ENCODE peak calls at places on chromosomes 13 and 19, in six cellular contexts. O is heart left ventricle, I is esophagus squamous epithelium, E is pancreas, R is PC-3, J is left ventricle myocardium inferior. W is an unnamed sample. For H3K4me1, the result is how much of the 10 kb centered on the place peaks cover.

GRCh38 chr13:107069107-107069776 is 501.3 kb upstream of the ARGLU1 start:
- DNase-seq in O (no peak), I (no peak), E (no peak), R (peak), J (no peak), W (no peak)

GRCh38 chr13:41352935-41353801 is 42.1 kb downstream of the NAA16 start:
- DNase-seq in O (no peak), I (no peak), E (no peak), R (peak), J (no peak), W (no peak)

GRCh38 chr19:2478756-2479555 is 3.0 kb downstream of the GADD45B start:
- DNase-seq in O (peak), I (no peak), E (peak), R (peak), J (peak), W (peak)

GRCh38 chr19:33905937-33906577 is 109.4 kb downstream of the KCTD15 start:
- DNase-seq in O (peak), I (no peak), E (peak), R (peak), J (peak), W (peak)

GRCh38 chr13:48492123-48493075 is 40.5 kb downstream of the RCBTB2 start:
- DNase-seq in O (peak), I (peak), E (no peak), R (no peak), J (peak), W (peak)

GRCh38 chr19:33482486-33482885 is 39.1 kb downstream of the PEPD start:
- DNase-seq in O (no peak), I (no peak), E (no peak), R (no peak), J (no peak), W (no peak)

GRCh38 chr19:33298146-33298911 is 4.0 kb downstream of the CEBPA start:
- DNase-seq in O (peak), I (no peak), E (no peak), R (no peak), J (no peak), W (peak)

GRCh38 chr13:48155850-48156249 is 60.9 kb upstream of the MED4 start:
- DNase-seq in O (no peak), I (no peak), E (no peak), R (peak), J (no peak), W (no peak)

GRCh38 chr13:77537302-77537919 is 1.9 kb downstream of the SCEL start:
- DNase-seq in O (no peak), I (no peak), E (no peak), R (peak), J (no peak), W (no peak)

GRCh38 chr13:99655351-99656091 is 154.2 kb downstream of the TM9SF2 start:
- DNase-seq in O (no peak), I (no peak), E (no peak), R (peak), J (no peak), W (no peak)

GRCh38 chr13:30526612-30527217 is 61.0 kb upstream of the HMGB1 start:
- DNase-seq in O (no peak), I (no peak), E (no peak), R (no peak), J (peak), W (no peak)

GRCh38 chr13:25170554-25171107 is 1.5 kb downstream of the AMER2 start:
- DNase-seq in O (no peak), I (no peak), E (peak), R (no peak), J (no peak), W (no peak)

GRCh38 chr19:56988271-56988670 is 131.5 kb upstream of the USP29 start:
- DNase-seq in O (no peak), I (no peak), E (no peak), R (no peak), J (no peak), W (no peak)

GRCh38 chr13:30869491-30869890 is 36.6 kb upstream of the MEDAG start:
- DNase-seq in O (no peak), I (no peak), E (no peak), R (no peak), J (peak), W (no peak)

GRCh38 chr13:114144606-114145244 is 12.3 kb upstream of the RASA3 start:
- DNase-seq in O (no peak), I (no peak), E (peak), R (no peak), J (no peak), W (no peak)

GRCh38 chr19:58476498-58477015 is 405 bp downstream of the ZNF446 start:
- DNase-seq in O (no peak), I (no peak), E (no peak), R (no peak), J (no peak), W (no peak)

GRCh38 chr19:13260883-13261653 is 110.9 kb downstream of the IER2 start:
- DNase-seq in O (no peak), I (no peak), E (no peak), R (peak), J (no peak), W (no peak)

GRCh38 chr13:36725936-36726335 is 52.1 kb downstream of the SERTM1 start:
- DNase-seq in O (no peak), I (no peak), E (no peak), R (no peak), J (no peak), W (no peak)

GRCh38 chr13:94988654-94989053 is 276.3 kb upstream of the SOX21 start:
- DNase-seq in O (no peak), I (no peak), E (no peak), R (no peak), J (no peak), W (no peak)

GRCh38 chr13:21637296-21637695 is 33.3 kb upstream of the MICU2 start:
- DNase-seq in O (no peak), I (no peak), E (no peak), R (peak), J (no peak), W (peak)

GRCh38 chr19:13764821-13765394 is 586 bp downstream of the MRI1 start:
- DNase-seq in O (no peak), I (no peak), E (peak), R (peak), J (peak), W (peak)

GRCh38 chr13:78121459-78122348 is 203.1 kb upstream of the EDNRB start:
- DNase-seq in O (peak), I (no peak), E (peak), R (peak), J (peak), W (no peak)

GRCh38 chr13:46679369-46680180 is 117.4 kb downstream of the ESD start:
- DNase-seq in O (no peak), I (no peak), E (no peak), R (no peak), J (no peak), W (no peak)
- H3K4me1 ChIP-seq in O (half or more), I (under half), E (under half), R (under half), J (half or more), W (under half)

DNA sequence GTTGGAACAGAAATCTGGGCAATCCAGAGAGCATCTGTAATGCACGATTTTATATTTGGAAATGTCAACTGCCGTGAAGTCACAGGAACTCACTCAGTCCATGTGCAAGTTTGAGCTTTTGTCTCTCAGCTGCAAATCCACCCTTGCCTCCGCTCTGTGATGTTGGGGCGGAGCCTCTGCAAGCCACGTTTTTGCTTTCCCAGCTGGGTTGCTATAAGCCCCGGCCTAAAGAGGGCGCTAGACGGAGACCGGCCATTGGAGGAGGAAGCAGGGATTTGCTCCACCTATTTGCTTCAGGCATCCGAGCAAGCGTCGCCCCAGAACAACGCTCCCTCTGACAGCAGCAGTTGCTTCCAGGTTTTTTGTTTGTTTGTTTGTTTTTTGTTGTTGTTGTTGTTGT is 56.2 kb downstream of the TRPM4 start:
- DNase-seq in O (no peak), I (no peak), E (no peak), R (peak), J (no peak), W (no peak)
- TF ChIP-seq CTCF in O (no peak), I (no peak), E (no peak), R (peak), J (no peak), W (no peak)

DNA sequence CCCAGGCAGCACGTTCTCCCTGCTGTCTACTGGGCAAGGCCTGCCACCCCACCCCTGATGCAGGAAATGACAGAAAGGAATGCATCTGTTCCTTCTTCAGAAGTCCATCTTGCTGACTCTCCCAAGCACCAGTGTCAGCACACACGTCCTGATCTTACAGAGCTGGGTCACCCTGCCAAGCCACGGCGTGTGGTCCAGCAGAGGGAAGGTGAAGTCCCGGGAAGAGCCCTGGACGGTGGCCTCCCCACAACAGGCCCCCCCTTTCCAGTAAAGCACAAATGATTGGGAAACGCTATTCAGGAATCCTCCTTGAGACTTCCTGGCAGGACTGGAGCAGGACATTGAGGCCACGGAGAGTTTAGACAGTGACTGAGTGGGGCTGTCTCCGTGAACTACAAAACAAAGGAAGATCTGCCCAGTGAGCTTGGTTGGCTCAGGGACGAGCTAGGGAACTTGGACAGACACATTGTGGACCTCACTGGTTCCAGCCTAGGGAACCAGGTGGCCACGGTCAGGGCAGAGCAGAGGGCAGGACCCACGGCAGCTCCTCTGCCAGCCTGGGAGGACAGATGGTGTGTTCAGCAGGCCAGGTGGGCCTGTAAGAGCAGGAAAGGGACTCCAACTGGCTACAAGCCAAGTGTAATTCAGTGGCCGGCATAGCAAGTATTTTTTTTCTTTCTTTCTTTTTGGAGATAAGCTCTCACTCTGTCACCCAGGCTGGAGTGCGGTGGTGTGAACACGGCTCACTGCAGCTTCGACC is 41.7 kb downstream of the ELL start:
- DNase-seq in O (peak), I (no peak), E (no peak), R (no peak), J (peak), W (peak)
- H3K4me1 ChIP-seq in O (under half), I (half or more), E (under half), R (under half), J (half or more), W (half or more)

GRCh38 chr13:49690990-49691886 is at the start of gene EBPL:
- DNase-seq in O (peak), I (peak), E (peak), R (peak), J (peak), W (peak)
- TF ChIP-seq CTCF in O (no peak), I (no peak), E (no peak), R (no peak), J (no peak), W (no peak)

GRCh38 chr19:48992571-48993174 is 436 bp downstream of the GYS1 start:
- DNase-seq in O (no peak), I (no peak), E (peak), R (no peak), J (no peak), W (no peak)
- H3K4me1 ChIP-seq in O (under half), I (half or more), E (under half), R (under half), J (half or more), W (under half)

GRCh38 chr13:112198611-112199010 is 131.7 kb downstream of the SOX1 start:
- DNase-seq in O (no peak), I (no peak), E (no peak), R (no peak), J (no peak), W (no peak)
- TF ChIP-seq CTCF in O (no peak), I (no peak), E (no peak), R (no peak), J (no peak), W (no peak)

GRCh38 chr13:27631156-27631555 is 9.5 kb downstream of the POLR1D start:
- DNase-seq in O (no peak), I (no peak), E (no peak), R (no peak), J (no peak), W (no peak)

GRCh38 chr13:27631665-27632064 is 10.0 kb downstream of the POLR1D start:
- DNase-seq in O (no peak), I (no peak), E (no peak), R (no peak), J (no peak), W (no peak)

GRCh38 chr13:27634231-27634630 is 12.5 kb downstream of the POLR1D start:
- DNase-seq in O (no peak), I (no peak), E (no peak), R (no peak), J (no peak), W (no peak)

GRCh38 chr13:27632214-27632613 is 10.5 kb downstream of the POLR1D start:
- DNase-seq in O (no peak), I (no peak), E (no peak), R (no peak), J (no peak), W (no peak)

DNA sequence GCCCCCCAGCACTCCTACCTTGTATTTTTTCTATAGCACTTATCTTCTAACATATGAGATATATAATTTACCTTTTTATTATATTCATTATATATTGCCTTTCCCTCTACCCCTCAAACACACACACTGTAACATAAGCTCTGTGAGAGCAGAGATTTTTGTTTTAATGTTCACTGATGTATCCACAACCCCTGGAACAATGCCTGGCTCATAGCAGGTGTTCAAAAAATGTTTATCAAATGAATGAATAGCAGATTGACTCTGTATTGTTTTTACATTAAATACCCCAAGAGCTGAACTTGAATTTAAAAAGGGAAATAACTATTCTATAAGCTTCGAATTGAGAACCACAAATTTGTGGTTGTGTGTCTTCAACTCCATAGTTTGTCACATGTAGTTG is 11.0 kb downstream of the POLR1D start:
- DNase-seq in O (no peak), I (no peak), E (no peak), R (no peak), J (no peak), W (no peak)
- H3K4me1 ChIP-seq in O (under half), I (half or more), E (under half), R (under half), J (under half), W (under half)

DNA sequence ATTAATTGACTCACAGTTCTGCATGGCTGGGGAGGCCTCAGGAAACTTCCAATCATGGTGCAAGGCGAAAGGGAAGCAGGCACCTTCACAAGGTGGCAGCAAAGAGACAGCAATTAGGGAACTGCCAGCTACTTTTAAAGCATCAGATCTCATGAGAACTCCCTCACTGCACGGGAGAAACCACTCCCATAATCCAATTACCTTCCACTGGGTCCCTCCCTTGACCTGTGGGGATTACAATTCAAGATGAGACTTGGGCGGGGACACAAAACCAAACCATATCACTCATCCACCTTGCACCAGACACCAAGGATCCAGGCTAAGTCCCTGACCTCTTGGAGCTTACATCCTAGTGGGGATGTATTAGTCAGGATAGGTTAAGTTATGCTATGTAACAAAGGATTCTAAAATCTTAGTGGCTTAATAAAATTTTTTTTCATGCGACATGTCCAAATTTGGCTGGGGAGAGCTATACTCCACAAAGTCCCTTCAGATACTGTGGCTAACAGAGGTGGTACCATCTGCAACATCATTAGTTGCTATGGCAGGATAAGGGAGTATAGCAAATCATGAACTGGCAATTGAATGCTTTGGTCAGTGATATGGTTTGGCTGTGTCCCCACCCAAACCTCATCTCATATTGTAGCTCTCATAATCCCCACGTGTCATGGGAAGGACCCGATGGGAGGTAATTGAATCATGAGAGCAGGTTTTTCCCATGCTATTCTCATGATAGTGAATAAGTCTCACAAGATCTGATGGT is 8.3 kb upstream of the FAM187B start:
- DNase-seq in O (no peak), I (no peak), E (no peak), R (peak), J (no peak), W (no peak)
- TF ChIP-seq CTCF in O (no peak), I (no peak), E (no peak), R (no peak), J (peak), W (no peak)

W was measured in lower lobe of right lung.